ENCODE peak calls at places on chromosomes 11 and 22, in ten cellular contexts. One of them, this sample, is unnamed.

GRCh38 chr11:46291441-46292143 is 14.1 kb downstream of the CREB3L1 start:
- DNase-seq in adipocyte: peak
- DNase-seq in ovary: peak
- DNase-seq in Calu3: no peak
- DNase-seq in AG08395: peak
- DNase-seq in smooth muscle cell of the brain vasculature: no peak
- DNase-seq in psoas muscle: peak
- DNase-seq in stimulated activated CD8-positive, alpha-beta memory T cell treated with anti-CD3 and anti-CD28 coated beads, Interleukin-4, amount 100 ng/mL, for 1 hour: no peak
- DNase-seq in stimulated activated CD4-positive, alpha-beta T cell treated with anti-CD3 and anti-CD28 coated beads, Interleukin-2, amount 100 ng/mL, for 24 hours: no peak
- DNase-seq in stimulated activated naive CD4-positive, alpha-beta T cell treated with Interleukin-2 at 50 U/mL for 16 hours: no peak
- DNase-seq in this sample: no peak

GRCh38 chr11:68896171-68896959 is 7.3 kb downstream of the MRPL21 start:
- DNase-seq in adipocyte: no peak
- DNase-seq in ovary: no peak
- DNase-seq in Calu3: no peak
- DNase-seq in AG08395: no peak
- DNase-seq in smooth muscle cell of the brain vasculature: no peak
- DNase-seq in psoas muscle: no peak
- DNase-seq in stimulated activated CD8-positive, alpha-beta memory T cell treated with anti-CD3 and anti-CD28 coated beads, Interleukin-4, amount 100 ng/mL, for 1 hour: no peak
- DNase-seq in stimulated activated CD4-positive, alpha-beta T cell treated with anti-CD3 and anti-CD28 coated beads, Interleukin-2, amount 100 ng/mL, for 24 hours: no peak
- DNase-seq in stimulated activated naive CD4-positive, alpha-beta T cell treated with Interleukin-2 at 50 U/mL for 16 hours: no peak
- DNase-seq in this sample: no peak

GRCh38 chr11:94149435-94149834 is 20.8 kb downstream of the PANX1 start:
- DNase-seq in adipocyte: peak
- DNase-seq in ovary: no peak
- DNase-seq in Calu3: no peak
- DNase-seq in AG08395: no peak
- DNase-seq in smooth muscle cell of the brain vasculature: no peak
- DNase-seq in psoas muscle: no peak
- DNase-seq in stimulated activated CD8-positive, alpha-beta memory T cell treated with anti-CD3 and anti-CD28 coated beads, Interleukin-4, amount 100 ng/mL, for 1 hour: no peak
- DNase-seq in stimulated activated CD4-positive, alpha-beta T cell treated with anti-CD3 and anti-CD28 coated beads, Interleukin-2, amount 100 ng/mL, for 24 hours: no peak
- DNase-seq in stimulated activated naive CD4-positive, alpha-beta T cell treated with Interleukin-2 at 50 U/mL for 16 hours: no peak
- DNase-seq in this sample: no peak

GRCh38 chr22:39301926-39302325 is 17.5 kb downstream of the RPL3 start:
- DNase-seq in adipocyte: no peak
- DNase-seq in ovary: no peak
- DNase-seq in Calu3: no peak
- DNase-seq in AG08395: no peak
- DNase-seq in smooth muscle cell of the brain vasculature: no peak
- DNase-seq in psoas muscle: no peak
- DNase-seq in stimulated activated CD8-positive, alpha-beta memory T cell treated with anti-CD3 and anti-CD28 coated beads, Interleukin-4, amount 100 ng/mL, for 1 hour: no peak
- DNase-seq in stimulated activated CD4-positive, alpha-beta T cell treated with anti-CD3 and anti-CD28 coated beads, Interleukin-2, amount 100 ng/mL, for 24 hours: no peak
- DNase-seq in stimulated activated naive CD4-positive, alpha-beta T cell treated with Interleukin-2 at 50 U/mL for 16 hours: no peak
- DNase-seq in this sample: no peak

GRCh38 chr11:45335434-45335833 is 49.3 kb upstream of the SYT13 start:
- DNase-seq in adipocyte: no peak
- DNase-seq in ovary: no peak
- DNase-seq in Calu3: no peak
- DNase-seq in AG08395: no peak
- DNase-seq in smooth muscle cell of the brain vasculature: no peak
- DNase-seq in psoas muscle: no peak
- DNase-seq in stimulated activated CD8-positive, alpha-beta memory T cell treated with anti-CD3 and anti-CD28 coated beads, Interleukin-4, amount 100 ng/mL, for 1 hour: no peak
- DNase-seq in stimulated activated CD4-positive, alpha-beta T cell treated with anti-CD3 and anti-CD28 coated beads, Interleukin-2, amount 100 ng/mL, for 24 hours: no peak
- DNase-seq in stimulated activated naive CD4-positive, alpha-beta T cell treated with Interleukin-2 at 50 U/mL for 16 hours: no peak
- DNase-seq in this sample: no peak

GRCh38 chr22:22884010-22884887 is 3.4 kb upstream of the IGLL5 start:
- DNase-seq in adipocyte: peak
- DNase-seq in ovary: no peak
- DNase-seq in Calu3: peak
- DNase-seq in AG08395: peak
- DNase-seq in smooth muscle cell of the brain vasculature: peak
- DNase-seq in psoas muscle: peak
- DNase-seq in stimulated activated CD8-positive, alpha-beta memory T cell treated with anti-CD3 and anti-CD28 coated beads, Interleukin-4, amount 100 ng/mL, for 1 hour: no peak
- DNase-seq in stimulated activated CD4-positive, alpha-beta T cell treated with anti-CD3 and anti-CD28 coated beads, Interleukin-2, amount 100 ng/mL, for 24 hours: peak
- DNase-seq in stimulated activated naive CD4-positive, alpha-beta T cell treated with Interleukin-2 at 50 U/mL for 16 hours: peak
- DNase-seq in this sample: peak

GRCh38 chr22:18970180-18970947 is 34.3 kb upstream of the PRODH start:
- DNase-seq in adipocyte: peak
- DNase-seq in ovary: no peak
- DNase-seq in Calu3: peak
- DNase-seq in AG08395: peak
- DNase-seq in smooth muscle cell of the brain vasculature: no peak
- DNase-seq in psoas muscle: no peak
- DNase-seq in stimulated activated CD8-positive, alpha-beta memory T cell treated with anti-CD3 and anti-CD28 coated beads, Interleukin-4, amount 100 ng/mL, for 1 hour: no peak
- DNase-seq in stimulated activated CD4-positive, alpha-beta T cell treated with anti-CD3 and anti-CD28 coated beads, Interleukin-2, amount 100 ng/mL, for 24 hours: no peak
- DNase-seq in stimulated activated naive CD4-positive, alpha-beta T cell treated with Interleukin-2 at 50 U/mL for 16 hours: no peak
- DNase-seq in this sample: peak

GRCh38 chr22:39913321-39913720 is 12.4 kb downstream of the GRAP2 start:
- DNase-seq in adipocyte: no peak
- DNase-seq in ovary: no peak
- DNase-seq in Calu3: no peak
- DNase-seq in AG08395: no peak
- DNase-seq in smooth muscle cell of the brain vasculature: no peak
- DNase-seq in psoas muscle: no peak
- DNase-seq in stimulated activated CD8-positive, alpha-beta memory T cell treated with anti-CD3 and anti-CD28 coated beads, Interleukin-4, amount 100 ng/mL, for 1 hour: no peak
- DNase-seq in stimulated activated CD4-positive, alpha-beta T cell treated with anti-CD3 and anti-CD28 coated beads, Interleukin-2, amount 100 ng/mL, for 24 hours: no peak
- DNase-seq in stimulated activated naive CD4-positive, alpha-beta T cell treated with Interleukin-2 at 50 U/mL for 16 hours: no peak
- DNase-seq in this sample: no peak

GRCh38 chr11:8477151-8477550 is 116.9 kb downstream of the STK33 start:
- DNase-seq in adipocyte: no peak
- DNase-seq in ovary: no peak
- DNase-seq in Calu3: no peak
- DNase-seq in AG08395: no peak
- DNase-seq in smooth muscle cell of the brain vasculature: no peak
- DNase-seq in psoas muscle: no peak
- DNase-seq in stimulated activated CD8-positive, alpha-beta memory T cell treated with anti-CD3 and anti-CD28 coated beads, Interleukin-4, amount 100 ng/mL, for 1 hour: no peak
- DNase-seq in stimulated activated CD4-positive, alpha-beta T cell treated with anti-CD3 and anti-CD28 coated beads, Interleukin-2, amount 100 ng/mL, for 24 hours: no peak
- DNase-seq in stimulated activated naive CD4-positive, alpha-beta T cell treated with Interleukin-2 at 50 U/mL for 16 hours: no peak
- DNase-seq in this sample: no peak

GRCh38 chr11:83475741-83476140 is 189.6 kb upstream of the CCDC90B start:
- DNase-seq in adipocyte: no peak
- DNase-seq in ovary: no peak
- DNase-seq in Calu3: no peak
- DNase-seq in AG08395: no peak
- DNase-seq in smooth muscle cell of the brain vasculature: no peak
- DNase-seq in psoas muscle: no peak
- DNase-seq in stimulated activated CD8-positive, alpha-beta memory T cell treated with anti-CD3 and anti-CD28 coated beads, Interleukin-4, amount 100 ng/mL, for 1 hour: no peak
- DNase-seq in stimulated activated CD4-positive, alpha-beta T cell treated with anti-CD3 and anti-CD28 coated beads, Interleukin-2, amount 100 ng/mL, for 24 hours: no peak
- DNase-seq in stimulated activated naive CD4-positive, alpha-beta T cell treated with Interleukin-2 at 50 U/mL for 16 hours: no peak
- DNase-seq in this sample: no peak

GRCh38 chr11:38365274-38365673 is 1767.2 kb upstream of the RAG2 start:
- DNase-seq in adipocyte: no peak
- DNase-seq in ovary: no peak
- DNase-seq in Calu3: no peak
- DNase-seq in AG08395: no peak
- DNase-seq in smooth muscle cell of the brain vasculature: no peak
- DNase-seq in psoas muscle: no peak
- DNase-seq in stimulated activated CD8-positive, alpha-beta memory T cell treated with anti-CD3 and anti-CD28 coated beads, Interleukin-4, amount 100 ng/mL, for 1 hour: no peak
- DNase-seq in stimulated activated CD4-positive, alpha-beta T cell treated with anti-CD3 and anti-CD28 coated beads, Interleukin-2, amount 100 ng/mL, for 24 hours: no peak
- DNase-seq in stimulated activated naive CD4-positive, alpha-beta T cell treated with Interleukin-2 at 50 U/mL for 16 hours: no peak
- DNase-seq in this sample: no peak

GRCh38 chr22:39341179-39341578 is 8.6 kb upstream of the SYNGR1 start:
- DNase-seq in adipocyte: no peak
- DNase-seq in ovary: no peak
- DNase-seq in Calu3: no peak
- DNase-seq in AG08395: no peak
- DNase-seq in smooth muscle cell of the brain vasculature: no peak
- DNase-seq in psoas muscle: no peak
- DNase-seq in stimulated activated CD8-positive, alpha-beta memory T cell treated with anti-CD3 and anti-CD28 coated beads, Interleukin-4, amount 100 ng/mL, for 1 hour: no peak
- DNase-seq in stimulated activated CD4-positive, alpha-beta T cell treated with anti-CD3 and anti-CD28 coated beads, Interleukin-2, amount 100 ng/mL, for 24 hours: no peak
- DNase-seq in stimulated activated naive CD4-positive, alpha-beta T cell treated with Interleukin-2 at 50 U/mL for 16 hours: no peak
- DNase-seq in this sample: no peak

GRCh38 chr11:132289590-132290256 is 919.3 kb downstream of the NTM start:
- DNase-seq in adipocyte: no peak
- DNase-seq in ovary: no peak
- DNase-seq in Calu3: no peak
- DNase-seq in AG08395: no peak
- DNase-seq in smooth muscle cell of the brain vasculature: no peak
- DNase-seq in psoas muscle: no peak
- DNase-seq in stimulated activated CD8-positive, alpha-beta memory T cell treated with anti-CD3 and anti-CD28 coated beads, Interleukin-4, amount 100 ng/mL, for 1 hour: no peak
- DNase-seq in stimulated activated CD4-positive, alpha-beta T cell treated with anti-CD3 and anti-CD28 coated beads, Interleukin-2, amount 100 ng/mL, for 24 hours: no peak
- DNase-seq in stimulated activated naive CD4-positive, alpha-beta T cell treated with Interleukin-2 at 50 U/mL for 16 hours: no peak
- DNase-seq in this sample: no peak

GRCh38 chr11:100619484-100619883 is 67.6 kb upstream of the ARHGAP42 start:
- DNase-seq in adipocyte: peak
- DNase-seq in ovary: no peak
- DNase-seq in Calu3: no peak
- DNase-seq in AG08395: no peak
- DNase-seq in smooth muscle cell of the brain vasculature: no peak
- DNase-seq in psoas muscle: no peak
- DNase-seq in stimulated activated CD8-positive, alpha-beta memory T cell treated with anti-CD3 and anti-CD28 coated beads, Interleukin-4, amount 100 ng/mL, for 1 hour: no peak
- DNase-seq in stimulated activated CD4-positive, alpha-beta T cell treated with anti-CD3 and anti-CD28 coated beads, Interleukin-2, amount 100 ng/mL, for 24 hours: no peak
- DNase-seq in stimulated activated naive CD4-positive, alpha-beta T cell treated with Interleukin-2 at 50 U/mL for 16 hours: no peak
- DNase-seq in this sample: no peak

GRCh38 chr11:6475936-6476335 is 2.2 kb upstream of the TRIM3 start:
- DNase-seq in adipocyte: no peak
- DNase-seq in ovary: no peak
- DNase-seq in Calu3: no peak
- DNase-seq in AG08395: no peak
- DNase-seq in smooth muscle cell of the brain vasculature: no peak
- DNase-seq in psoas muscle: no peak
- DNase-seq in stimulated activated CD8-positive, alpha-beta memory T cell treated with anti-CD3 and anti-CD28 coated beads, Interleukin-4, amount 100 ng/mL, for 1 hour: no peak
- DNase-seq in stimulated activated CD4-positive, alpha-beta T cell treated with anti-CD3 and anti-CD28 coated beads, Interleukin-2, amount 100 ng/mL, for 24 hours: no peak
- DNase-seq in stimulated activated naive CD4-positive, alpha-beta T cell treated with Interleukin-2 at 50 U/mL for 16 hours: no peak
- DNase-seq in this sample: peak

GRCh38 chr11:70755410-70756158 is 357.3 kb downstream of the CTTN start:
- DNase-seq in adipocyte: peak
- DNase-seq in ovary: peak
- DNase-seq in Calu3: peak
- DNase-seq in AG08395: peak
- DNase-seq in smooth muscle cell of the brain vasculature: peak
- DNase-seq in psoas muscle: peak
- DNase-seq in stimulated activated CD8-positive, alpha-beta memory T cell treated with anti-CD3 and anti-CD28 coated beads, Interleukin-4, amount 100 ng/mL, for 1 hour: no peak
- DNase-seq in stimulated activated CD4-positive, alpha-beta T cell treated with anti-CD3 and anti-CD28 coated beads, Interleukin-2, amount 100 ng/mL, for 24 hours: peak
- DNase-seq in stimulated activated naive CD4-positive, alpha-beta T cell treated with Interleukin-2 at 50 U/mL for 16 hours: peak
- DNase-seq in this sample: peak

GRCh38 chr11:8011981-8012444 is 24.9 kb downstream of the EIF3F start:
- DNase-seq in adipocyte: peak
- DNase-seq in ovary: no peak
- DNase-seq in Calu3: no peak
- DNase-seq in AG08395: peak
- DNase-seq in smooth muscle cell of the brain vasculature: no peak
- DNase-seq in psoas muscle: no peak
- DNase-seq in stimulated activated CD8-positive, alpha-beta memory T cell treated with anti-CD3 and anti-CD28 coated beads, Interleukin-4, amount 100 ng/mL, for 1 hour: no peak
- DNase-seq in stimulated activated CD4-positive, alpha-beta T cell treated with anti-CD3 and anti-CD28 coated beads, Interleukin-2, amount 100 ng/mL, for 24 hours: no peak
- DNase-seq in stimulated activated naive CD4-positive, alpha-beta T cell treated with Interleukin-2 at 50 U/mL for 16 hours: no peak
- DNase-seq in this sample: no peak

GRCh38 chr11:117822522-117823033 is 2.0 kb downstream of the FXYD2 start:
- DNase-seq in adipocyte: no peak
- DNase-seq in ovary: no peak
- DNase-seq in Calu3: no peak
- DNase-seq in AG08395: no peak
- DNase-seq in smooth muscle cell of the brain vasculature: no peak
- DNase-seq in psoas muscle: no peak
- DNase-seq in stimulated activated CD8-positive, alpha-beta memory T cell treated with anti-CD3 and anti-CD28 coated beads, Interleukin-4, amount 100 ng/mL, for 1 hour: no peak
- DNase-seq in stimulated activated CD4-positive, alpha-beta T cell treated with anti-CD3 and anti-CD28 coated beads, Interleukin-2, amount 100 ng/mL, for 24 hours: no peak
- DNase-seq in stimulated activated naive CD4-positive, alpha-beta T cell treated with Interleukin-2 at 50 U/mL for 16 hours: no peak
- DNase-seq in this sample: no peak

GRCh38 chr11:36186340-36186739 is 102.9 kb downstream of the COMMD9 start:
- DNase-seq in adipocyte: peak
- DNase-seq in ovary: no peak
- DNase-seq in Calu3: no peak
- DNase-seq in AG08395: peak
- DNase-seq in smooth muscle cell of the brain vasculature: no peak
- DNase-seq in psoas muscle: no peak
- DNase-seq in stimulated activated CD8-positive, alpha-beta memory T cell treated with anti-CD3 and anti-CD28 coated beads, Interleukin-4, amount 100 ng/mL, for 1 hour: no peak
- DNase-seq in stimulated activated CD4-positive, alpha-beta T cell treated with anti-CD3 and anti-CD28 coated beads, Interleukin-2, amount 100 ng/mL, for 24 hours: no peak
- DNase-seq in stimulated activated naive CD4-positive, alpha-beta T cell treated with Interleukin-2 at 50 U/mL for 16 hours: no peak
- DNase-seq in this sample: no peak

GRCh38 chr22:19605508-19606331 is 81.5 kb upstream of the CLDN5 start:
- DNase-seq in adipocyte: no peak
- DNase-seq in ovary: no peak
- DNase-seq in Calu3: no peak
- DNase-seq in AG08395: no peak
- DNase-seq in smooth muscle cell of the brain vasculature: no peak
- DNase-seq in psoas muscle: peak
- DNase-seq in stimulated activated CD8-positive, alpha-beta memory T cell treated with anti-CD3 and anti-CD28 coated beads, Interleukin-4, amount 100 ng/mL, for 1 hour: no peak
- DNase-seq in stimulated activated CD4-positive, alpha-beta T cell treated with anti-CD3 and anti-CD28 coated beads, Interleukin-2, amount 100 ng/mL, for 24 hours: no peak
- DNase-seq in stimulated activated naive CD4-positive, alpha-beta T cell treated with Interleukin-2 at 50 U/mL for 16 hours: no peak
- DNase-seq in this sample: no peak

GRCh38 chr22:28514314-28514713 is 165.3 kb downstream of the TTC28 start:
- DNase-seq in adipocyte: peak
- DNase-seq in ovary: no peak
- DNase-seq in Calu3: no peak
- DNase-seq in AG08395: no peak
- DNase-seq in smooth muscle cell of the brain vasculature: no peak
- DNase-seq in psoas muscle: no peak
- DNase-seq in stimulated activated CD8-positive, alpha-beta memory T cell treated with anti-CD3 and anti-CD28 coated beads, Interleukin-4, amount 100 ng/mL, for 1 hour: no peak
- DNase-seq in stimulated activated CD4-positive, alpha-beta T cell treated with anti-CD3 and anti-CD28 coated beads, Interleukin-2, amount 100 ng/mL, for 24 hours: no peak
- DNase-seq in stimulated activated naive CD4-positive, alpha-beta T cell treated with Interleukin-2 at 50 U/mL for 16 hours: no peak
- DNase-seq in this sample: no peak

GRCh38 chr11:69797737-69798528 is 21.3 kb downstream of the FGF3 start:
- DNase-seq in adipocyte: no peak
- DNase-seq in ovary: no peak
- DNase-seq in Calu3: no peak
- DNase-seq in AG08395: no peak
- DNase-seq in smooth muscle cell of the brain vasculature: no peak
- DNase-seq in psoas muscle: no peak
- DNase-seq in stimulated activated CD8-positive, alpha-beta memory T cell treated with anti-CD3 and anti-CD28 coated beads, Interleukin-4, amount 100 ng/mL, for 1 hour: no peak
- DNase-seq in stimulated activated CD4-positive, alpha-beta T cell treated with anti-CD3 and anti-CD28 coated beads, Interleukin-2, amount 100 ng/mL, for 24 hours: no peak
- DNase-seq in stimulated activated naive CD4-positive, alpha-beta T cell treated with Interleukin-2 at 50 U/mL for 16 hours: no peak
- DNase-seq in this sample: no peak

This sample was measured in HT-29.